ENCODE peak calls at places on chromosomes 3 and 15, in five cellular contexts. E, D, V, S and N are unnamed samples.

GRCh38 chr3:42582474-42583070 is 805 bp upstream of the SEC22C start:
- DNase-seq in S (no peak), E (no peak), V (no peak), D (no peak), N (no peak)

GRCh38 chr15:22863356-22863755 is 24.9 kb downstream of the NIPA2 start:
- DNase-seq in V (no peak), D (no peak), S (no peak), E (no peak), N (no peak)

GRCh38 chr3:13851997-13852637 is 27.8 kb downstream of the WNT7A start:
- DNase-seq in S (no peak), E (no peak), V (no peak), D (no peak), N (no peak)

GRCh38 chr3:141575879-141576743 is 89.3 kb downstream of the RASA2 start:
- DNase-seq in S (no peak), E (no peak), D (no peak), V (no peak), N (no peak)

GRCh38 chr3:156317457-156317856 is 197.1 kb downstream of the KCNAB1 start:
- DNase-seq in S (no peak), E (no peak), D (no peak), V (no peak), N (no peak)

GRCh38 chr3:65723011-65723410 is 315.7 kb downstream of the MAGI1 start:
- DNase-seq in V (no peak), D (no peak), E (no peak), S (no peak), N (no peak)

GRCh38 chr3:11247362-11247761 is 24.8 kb upstream of the ATG7 start:
- DNase-seq in S (no peak), E (no peak), V (no peak), D (no peak), N (no peak)

GRCh38 chr3:98504534-98504933 is 7.1 kb downstream of the OR5K2 start:
- DNase-seq in D (no peak), V (no peak), S (no peak), E (no peak), N (no peak)

GRCh38 chr15:24078310-24079029 is 391.4 kb upstream of the NDN start:
- DNase-seq in E (no peak), S (no peak), D (no peak), V (no peak), N (no peak)

GRCh38 chr3:112027839-112028238 is 6.7 kb upstream of the TMPRSS7 start:
- DNase-seq in S (no peak), E (no peak), V (no peak), D (no peak), N (no peak)

GRCh38 chr15:69781411-69782125 is 316.1 kb downstream of the TLE3 start:
- DNase-seq in S (no peak), D (no peak), E (no peak), V (no peak), N (no peak)

GRCh38 chr3:12508316-12508715 is 24.0 kb downstream of the TSEN2 start:
- DNase-seq in D (no peak), V (peak; percentile 15), S (no peak), E (peak; percentile 78), N (peak; percentile 59)

GRCh38 chr15:39804026-39804425 is 21.4 kb upstream of the FSIP1 start:
- DNase-seq in E (no peak), D (no peak), S (no peak), V (no peak), N (no peak)

GRCh38 chr3:140906785-140907184 is 34.9 kb upstream of the SLC25A36 start:
- DNase-seq in S (no peak), V (no peak), E (no peak), D (no peak), N (no peak)

DNA sequence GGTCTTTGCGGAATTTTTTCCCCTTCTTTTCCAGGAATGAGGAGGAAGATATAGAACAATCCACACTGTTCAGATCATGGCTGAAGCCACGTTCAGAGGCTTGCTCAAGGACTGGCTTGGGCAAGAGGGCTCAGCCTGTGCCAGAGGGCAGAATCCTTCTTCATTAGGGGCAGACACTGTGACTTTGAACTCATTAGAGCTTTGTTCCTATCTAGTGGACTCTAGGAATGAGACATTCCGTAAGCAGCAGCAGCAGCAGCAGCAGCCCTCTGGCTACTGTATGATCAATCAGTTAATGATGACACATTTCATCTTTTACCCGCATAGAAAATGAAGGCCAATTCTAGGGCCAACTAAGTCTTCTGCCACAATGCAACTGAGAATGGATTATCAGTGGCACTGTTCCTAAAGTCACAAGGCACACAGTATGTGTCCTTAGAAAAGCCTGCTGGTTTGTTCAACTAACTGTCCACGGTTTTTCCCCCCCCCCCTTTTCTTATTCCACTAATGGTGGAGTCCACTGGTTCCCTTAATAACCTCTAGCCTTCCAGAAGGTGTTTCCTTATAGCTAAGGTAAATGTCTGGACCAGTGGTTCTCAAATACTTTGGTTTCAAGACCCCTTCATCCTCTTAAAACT is 1.7 kb upstream of the RAB8B start:
- DNase-seq in S (no peak), V (no peak), E (no peak), D (no peak), N (no peak)
- TF ChIP-seq CTCF in S (no peak), V (no peak), E (no peak), D (no peak), N (no peak)

GRCh38 chr3:9565316-9565715 is 11.7 kb upstream of the LHFPL4 start:
- DNase-seq in D (no peak), V (no peak), E (no peak), S (no peak), N (no peak)

GRCh38 chr3:9569054-9569453 is 15.4 kb upstream of the LHFPL4 start:
- DNase-seq in D (no peak), S (no peak), E (no peak), V (no peak), N (no peak)

DNA sequence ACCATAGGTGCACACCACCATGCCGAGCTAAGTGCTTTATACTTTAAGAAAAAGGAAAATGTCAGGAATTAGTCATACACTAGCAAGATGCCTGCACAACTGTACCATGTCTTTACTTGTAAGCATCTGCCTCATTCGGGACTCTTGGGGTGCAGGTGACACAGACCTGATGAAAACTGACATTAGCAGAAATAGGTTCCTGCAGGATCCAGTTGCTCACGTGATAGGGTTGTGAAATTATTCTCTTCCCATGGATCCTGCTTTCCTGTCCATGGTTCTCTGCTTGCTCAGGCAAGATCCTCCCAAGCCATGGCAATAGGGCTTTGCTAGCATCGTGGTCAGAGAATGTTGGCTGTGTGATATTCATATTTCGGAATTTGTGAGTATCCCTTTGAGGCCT is 10.2 kb upstream of the LHFPL4 start:
- DNase-seq in S (no peak), V (no peak), E (no peak), D (no peak), N (no peak)
- H3K9me3 ChIP-seq in S (no peaks in the 10 kb centered on the region), V (peaks cover 32% of the 10 kb centered on the region), E (no peaks in the 10 kb centered on the region), D (peaks cover 7% of the 10 kb centered on the region), N (no peaks in the 10 kb centered on the region)

GRCh38 chr3:191809326-191809949 is 348.5 kb downstream of the PYDC2 start:
- DNase-seq in S (no peak), V (no peak), D (peak; percentile 4), E (no peak), N (no peak)
- TF ChIP-seq CTCF in S (peak; percentile 63), V (no peak), D (peak; percentile 30), E (no peak), N (no peak)

GRCh38 chr15:26451995-26452394 is 320.9 kb downstream of the GABRB3 start:
- DNase-seq in V (no peak), S (no peak), E (no peak), D (no peak), N (no peak)

GRCh38 chr15:26449296-26449695 is 323.6 kb downstream of the GABRB3 start:
- DNase-seq in E (no peak), S (peak; percentile 41), D (no peak), V (no peak), N (no peak)

GRCh38 chr15:26455828-26456227 is 317.0 kb downstream of the GABRB3 start:
- DNase-seq in D (no peak), V (no peak), E (no peak), S (no peak), N (no peak)

GRCh38 chr15:26453914-26454313 is 319.0 kb downstream of the GABRB3 start:
- DNase-seq in V (no peak), E (no peak), S (peak; percentile 38), D (peak; percentile 46), N (no peak)
- H3K9me3 ChIP-seq in V (peaks cover 21% of the 10 kb centered on the region), E (no peaks in the 10 kb centered on the region), S (peaks cover 6% of the 10 kb centered on the region), D (no peaks in the 10 kb centered on the region), N (no peaks in the 10 kb centered on the region)

GRCh38 chr15:73991260-73991659 is 835 bp downstream of the STOML1 start:
- DNase-seq in D (peak; percentile 15), V (peak; percentile 64), E (peak; percentile 74), S (no peak), N (peak; percentile 40)

GRCh38 chr15:73994419-73994883 is at the start of gene PML:
- DNase-seq in D (peak; percentile 98), V (peak; percentile 94), S (peak; percentile 97), E (peak; percentile 97), N (peak; percentile 97)

GRCh38 chr15:73993211-73993994 is 1.1 kb upstream of the PML start:
- DNase-seq in V (no peak), E (no peak), D (no peak), S (no peak), N (no peak)

GRCh38 chr15:73991726-73992593 is at the start of gene STOML1:
- DNase-seq in V (peak; percentile 86), S (peak; percentile 95), D (peak; percentile 98), E (peak; percentile 90), N (peak; percentile 61)

GRCh38 chr15:73992594-73992898 is 451 bp upstream of the STOML1 start:
- DNase-seq in S (no peak), E (no peak), V (no peak), D (no peak), N (no peak)
- TF ChIP-seq CTCF in S (no peak), E (no peak), V (peak; percentile 8), D (no peak), N (peak; percentile 31)

DNA sequence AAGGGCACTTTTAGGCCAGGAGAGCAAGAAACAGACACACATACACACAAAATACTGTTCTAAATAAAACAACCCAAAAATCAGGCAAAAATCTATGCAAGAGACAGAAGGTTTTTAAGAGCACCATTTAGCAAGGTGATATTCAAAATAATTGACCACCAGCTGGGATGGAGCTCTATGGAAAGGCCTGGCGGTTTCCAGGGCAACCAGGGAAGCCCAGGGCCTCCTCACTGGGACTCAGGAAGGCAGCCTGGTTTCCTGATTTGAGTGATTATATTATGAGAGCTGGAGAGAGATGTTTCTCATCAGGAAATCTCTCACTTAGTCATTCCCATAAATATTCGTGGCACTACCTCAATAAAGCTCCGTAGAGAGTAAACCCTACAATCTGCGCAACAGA is 152.3 kb downstream of the GABRB3 start:
- DNase-seq in V (no peak), E (no peak), D (no peak), S (no peak), N (no peak)
- H3K9me3 ChIP-seq in V (no peaks in the 10 kb centered on the region), E (peaks cover 3% of the 10 kb centered on the region), D (no peaks in the 10 kb centered on the region), S (no peaks in the 10 kb centered on the region), N (no peaks in the 10 kb centered on the region)

GRCh38 chr15:77966540-77967290 is 110.8 kb downstream of the TBC1D2B start:
- DNase-seq in D (peak; percentile 62), S (no peak), V (no peak), E (no peak), N (no peak)
- TF ChIP-seq CTCF in D (peak; percentile 97), S (peak; percentile 90), V (peak; percentile 76), E (peak; percentile 81), N (peak; percentile 85)

GRCh38 chr3:129908417-129908816 is 14.9 kb upstream of the TMCC1 start:
- DNase-seq in D (no peak), S (no peak), V (no peak), E (no peak), N (no peak)

GRCh38 chr3:129913618-129914017 is 20.1 kb upstream of the TMCC1 start:
- DNase-seq in V (no peak), E (no peak), D (no peak), S (no peak), N (no peak)

GRCh38 chr3:129911261-129911861 is 17.9 kb upstream of the TMCC1 start:
- DNase-seq in V (no peak), S (no peak), D (no peak), E (no peak), N (no peak)
- H3K9me3 ChIP-seq in V (peaks cover 20% of the 10 kb centered on the region), S (peaks cover 10% of the 10 kb centered on the region), D (peaks cover 2% of the 10 kb centered on the region), E (peaks cover 3% of the 10 kb centered on the region), N (peaks cover 11% of the 10 kb centered on the region)